ENCODE peak calls at places on chromosomes 12 and 14, in five cellular contexts. One of them, this sample, is unnamed.

GRCh38 chr14:53399057-53399456 is 245.9 kb upstream of the DDHD1 start:
- DNase-seq in AG04449: no peak
- DNase-seq in activated gamma-delta T cell treated with Interleukin-2 at 50 U/mL for 16 hours: no peak
- DNase-seq in cardiac muscle cell: peak
- DNase-seq in T-cell: no peak
- DNase-seq in this sample: peak

GRCh38 chr14:38206689-38207088 is 1.0 kb upstream of the SSTR1 start:
- DNase-seq in AG04449: no peak
- DNase-seq in activated gamma-delta T cell treated with Interleukin-2 at 50 U/mL for 16 hours: no peak
- DNase-seq in cardiac muscle cell: no peak
- DNase-seq in T-cell: no peak
- DNase-seq in this sample: no peak

GRCh38 chr14:36658091-36659009 is 3.3 kb upstream of the PAX9 start:
- DNase-seq in AG04449: no peak
- DNase-seq in activated gamma-delta T cell treated with Interleukin-2 at 50 U/mL for 16 hours: no peak
- DNase-seq in cardiac muscle cell: no peak
- DNase-seq in T-cell: no peak
- DNase-seq in this sample: no peak

GRCh38 chr12:468671-469389 is 9.1 kb downstream of the B4GALNT3 start:
- DNase-seq in AG04449: no peak
- DNase-seq in activated gamma-delta T cell treated with Interleukin-2 at 50 U/mL for 16 hours: no peak
- DNase-seq in cardiac muscle cell: no peak
- DNase-seq in T-cell: no peak
- DNase-seq in this sample: no peak

GRCh38 chr12:19639781-19640180 is 200.5 kb downstream of the AEBP2 start:
- DNase-seq in AG04449: no peak
- DNase-seq in activated gamma-delta T cell treated with Interleukin-2 at 50 U/mL for 16 hours: no peak
- DNase-seq in cardiac muscle cell: no peak
- DNase-seq in T-cell: no peak
- DNase-seq in this sample: no peak

GRCh38 chr12:95300286-95300685 is 82.7 kb downstream of the VEZT start:
- DNase-seq in AG04449: no peak
- DNase-seq in activated gamma-delta T cell treated with Interleukin-2 at 50 U/mL for 16 hours: no peak
- DNase-seq in cardiac muscle cell: no peak
- DNase-seq in T-cell: no peak
- DNase-seq in this sample: no peak

GRCh38 chr14:19974844-19975243 is 547 bp upstream of the OR4K15 start:
- DNase-seq in AG04449: no peak
- DNase-seq in activated gamma-delta T cell treated with Interleukin-2 at 50 U/mL for 16 hours: no peak
- DNase-seq in cardiac muscle cell: no peak
- DNase-seq in T-cell: peak
- DNase-seq in this sample: no peak

GRCh38 chr14:76767681-76768055 is 6.4 kb downstream of the VASH1 start:
- DNase-seq in AG04449: no peak
- DNase-seq in activated gamma-delta T cell treated with Interleukin-2 at 50 U/mL for 16 hours: no peak
- DNase-seq in cardiac muscle cell: no peak
- DNase-seq in T-cell: no peak
- DNase-seq in this sample: no peak

GRCh38 chr14:33210304-33210703 is 271.6 kb downstream of the NPAS3 start:
- DNase-seq in AG04449: no peak
- DNase-seq in activated gamma-delta T cell treated with Interleukin-2 at 50 U/mL for 16 hours: no peak
- DNase-seq in cardiac muscle cell: peak
- DNase-seq in T-cell: no peak
- DNase-seq in this sample: no peak

GRCh38 chr12:112188130-112188830 is 62.9 kb downstream of the TRAFD1 start:
- DNase-seq in AG04449: no peak
- DNase-seq in activated gamma-delta T cell treated with Interleukin-2 at 50 U/mL for 16 hours: no peak
- DNase-seq in cardiac muscle cell: no peak
- DNase-seq in T-cell: no peak
- DNase-seq in this sample: no peak

GRCh38 chr14:63594455-63595372 is 47.0 kb downstream of the WDR89 start:
- DNase-seq in AG04449: no peak
- DNase-seq in activated gamma-delta T cell treated with Interleukin-2 at 50 U/mL for 16 hours: no peak
- DNase-seq in cardiac muscle cell: no peak
- DNase-seq in T-cell: no peak
- DNase-seq in this sample: no peak

GRCh38 chr12:56221233-56221756 is 427 bp downstream of the RNF41 start:
- DNase-seq in AG04449: peak
- DNase-seq in activated gamma-delta T cell treated with Interleukin-2 at 50 U/mL for 16 hours: no peak
- DNase-seq in cardiac muscle cell: peak
- DNase-seq in T-cell: no peak
- DNase-seq in this sample: peak

GRCh38 chr14:64225156-64225757 is 68.9 kb downstream of the ESR2 start:
- DNase-seq in AG04449: no peak
- DNase-seq in activated gamma-delta T cell treated with Interleukin-2 at 50 U/mL for 16 hours: no peak
- DNase-seq in cardiac muscle cell: no peak
- DNase-seq in T-cell: no peak
- DNase-seq in this sample: no peak

GRCh38 chr14:101972126-101972785 is 7.9 kb downstream of the DYNC1H1 start:
- DNase-seq in AG04449: peak
- DNase-seq in activated gamma-delta T cell treated with Interleukin-2 at 50 U/mL for 16 hours: no peak
- DNase-seq in cardiac muscle cell: peak
- DNase-seq in T-cell: no peak
- DNase-seq in this sample: peak

GRCh38 chr14:54209501-54210231 is 187.1 kb upstream of the CDKN3 start:
- DNase-seq in AG04449: no peak
- DNase-seq in activated gamma-delta T cell treated with Interleukin-2 at 50 U/mL for 16 hours: no peak
- DNase-seq in cardiac muscle cell: peak
- DNase-seq in T-cell: no peak
- DNase-seq in this sample: no peak

GRCh38 chr12:90449611-90450010 is 505.4 kb downstream of the CCER1 start:
- DNase-seq in AG04449: no peak
- DNase-seq in activated gamma-delta T cell treated with Interleukin-2 at 50 U/mL for 16 hours: no peak
- DNase-seq in cardiac muscle cell: peak
- DNase-seq in T-cell: no peak
- DNase-seq in this sample: no peak

GRCh38 chr12:12008931-12009611 is 61.7 kb upstream of the BCL2L14 start:
- DNase-seq in AG04449: no peak
- DNase-seq in activated gamma-delta T cell treated with Interleukin-2 at 50 U/mL for 16 hours: peak
- DNase-seq in cardiac muscle cell: peak
- DNase-seq in T-cell: peak
- DNase-seq in this sample: no peak

GRCh38 chr12:100672075-100672592 is 98.7 kb downstream of the GAS2L3 start:
- DNase-seq in AG04449: no peak
- DNase-seq in activated gamma-delta T cell treated with Interleukin-2 at 50 U/mL for 16 hours: no peak
- DNase-seq in cardiac muscle cell: no peak
- DNase-seq in T-cell: no peak
- DNase-seq in this sample: no peak

GRCh38 chr14:53278602-53279506 is 125.7 kb upstream of the DDHD1 start:
- DNase-seq in AG04449: no peak
- DNase-seq in activated gamma-delta T cell treated with Interleukin-2 at 50 U/mL for 16 hours: no peak
- DNase-seq in cardiac muscle cell: peak
- DNase-seq in T-cell: no peak
- DNase-seq in this sample: no peak

GRCh38 chr12:28866715-28867503 is 282.2 kb upstream of the FAR2 start:
- DNase-seq in AG04449: no peak
- DNase-seq in activated gamma-delta T cell treated with Interleukin-2 at 50 U/mL for 16 hours: no peak
- DNase-seq in cardiac muscle cell: peak
- DNase-seq in T-cell: no peak
- DNase-seq in this sample: no peak

GRCh38 chr12:42750356-42750755 is 160.8 kb upstream of the PRICKLE1 start:
- DNase-seq in AG04449: no peak
- DNase-seq in activated gamma-delta T cell treated with Interleukin-2 at 50 U/mL for 16 hours: no peak
- DNase-seq in cardiac muscle cell: no peak
- DNase-seq in T-cell: no peak
- DNase-seq in this sample: no peak

GRCh38 chr14:105502446-105503295 is 11.6 kb downstream of the TEDC1 start:
- DNase-seq in AG04449: no peak
- DNase-seq in activated gamma-delta T cell treated with Interleukin-2 at 50 U/mL for 16 hours: no peak
- DNase-seq in cardiac muscle cell: no peak
- DNase-seq in T-cell: no peak
- DNase-seq in this sample: no peak

GRCh38 chr12:102880783-102881182 is 36.3 kb downstream of the PAH start:
- DNase-seq in AG04449: no peak
- DNase-seq in activated gamma-delta T cell treated with Interleukin-2 at 50 U/mL for 16 hours: no peak
- DNase-seq in cardiac muscle cell: no peak
- DNase-seq in T-cell: no peak
- DNase-seq in this sample: no peak

GRCh38 chr12:50862316-50862715 is 19.6 kb downstream of the TMPRSS12 start:
- DNase-seq in AG04449: peak
- DNase-seq in activated gamma-delta T cell treated with Interleukin-2 at 50 U/mL for 16 hours: no peak
- DNase-seq in cardiac muscle cell: peak
- DNase-seq in T-cell: no peak
- DNase-seq in this sample: peak

GRCh38 chr12:127425474-127425873 is 841.5 kb upstream of the TMEM132C start:
- DNase-seq in AG04449: no peak
- DNase-seq in activated gamma-delta T cell treated with Interleukin-2 at 50 U/mL for 16 hours: no peak
- DNase-seq in cardiac muscle cell: no peak
- DNase-seq in T-cell: no peak
- DNase-seq in this sample: no peak

GRCh38 chr14:77241955-77242354 is 29.1 kb downstream of the NGB start:
- DNase-seq in AG04449: no peak
- DNase-seq in activated gamma-delta T cell treated with Interleukin-2 at 50 U/mL for 16 hours: no peak
- DNase-seq in cardiac muscle cell: peak
- DNase-seq in T-cell: no peak
- DNase-seq in this sample: no peak

GRCh38 chr12:3225796-3226180 is 148.6 kb downstream of the TSPAN9 start:
- DNase-seq in AG04449: no peak
- DNase-seq in activated gamma-delta T cell treated with Interleukin-2 at 50 U/mL for 16 hours: no peak
- DNase-seq in cardiac muscle cell: no peak
- DNase-seq in T-cell: no peak
- DNase-seq in this sample: no peak

GRCh38 chr12:8695116-8695515 is 2.7 kb upstream of the RIMKLB start:
- DNase-seq in AG04449: no peak
- DNase-seq in activated gamma-delta T cell treated with Interleukin-2 at 50 U/mL for 16 hours: no peak
- DNase-seq in cardiac muscle cell: no peak
- DNase-seq in T-cell: no peak
- DNase-seq in this sample: no peak

GRCh38 chr12:110501378-110501721 is 561 bp downstream of the VPS29 start:
- DNase-seq in AG04449: no peak
- DNase-seq in activated gamma-delta T cell treated with Interleukin-2 at 50 U/mL for 16 hours: no peak
- DNase-seq in cardiac muscle cell: peak
- DNase-seq in T-cell: no peak
- DNase-seq in this sample: peak

GRCh38 chr14:80419339-80419738 is 208.0 kb upstream of the DIO2 start:
- DNase-seq in AG04449: no peak
- DNase-seq in activated gamma-delta T cell treated with Interleukin-2 at 50 U/mL for 16 hours: no peak
- DNase-seq in cardiac muscle cell: no peak
- DNase-seq in T-cell: no peak
- DNase-seq in this sample: no peak

GRCh38 chr14:63752449-63753169 is 24.7 kb upstream of the SGPP1 start:
- DNase-seq in AG04449: no peak
- DNase-seq in activated gamma-delta T cell treated with Interleukin-2 at 50 U/mL for 16 hours: no peak
- DNase-seq in cardiac muscle cell: peak
- DNase-seq in T-cell: no peak
- DNase-seq in this sample: peak

GRCh38 chr14:76951149-76951548 is 77.4 kb downstream of the IRF2BPL start:
- DNase-seq in AG04449: no peak
- DNase-seq in activated gamma-delta T cell treated with Interleukin-2 at 50 U/mL for 16 hours: no peak
- DNase-seq in cardiac muscle cell: peak
- DNase-seq in T-cell: no peak
- DNase-seq in this sample: no peak